ENCODE peak calls at places on chromosomes 4 and X, in ten cellular contexts. I is GM12865, R is AG10803, D is fibroblast of mammary gland, C is cardiac muscle cell, W is HFF-Myc, K is fibroblast of the aortic adventitia, L is WERI-Rb-1, E is brain microvascular endothelial cell, A is PC-9. X is an unnamed sample.

GRCh38 chr4:173485164-173485563 is 44.9 kb downstream of the HAND2 start:
- DNase-seq in C (no peak), K (peak; percentile 65), W (no peak), D (peak; percentile 80), A (no peak), E (no peak), L (no peak), I (no peak), R (peak; percentile 61), X (no peak)

GRCh38 chr4:113747949-113748348 is 13.6 kb downstream of the CAMK2D start:
- DNase-seq in E (no peak), D (no peak), I (no peak), W (no peak), R (no peak), L (no peak), K (no peak), C (no peak), A (no peak), X (no peak)

GRCh38 chrX:154051210-154051810 is 31.6 kb upstream of the IRAK1 start:
- DNase-seq in I (peak; percentile 66), A (peak; percentile 71), K (peak; percentile 78), D (peak; percentile 66), E (peak; percentile 62), C (peak; percentile 62), W (no peak), L (peak; percentile 77), R (peak; percentile 55), X (no peak)

GRCh38 chrX:18828832-18829404 is 121.5 kb downstream of the PPEF1 start:
- DNase-seq in I (peak; percentile 10), W (no peak), R (no peak), D (peak; percentile 29), L (no peak), A (no peak), K (no peak), C (no peak), E (peak; percentile 16), X (no peak)

GRCh38 chrX:136336623-136337022 is 35.9 kb downstream of the ADGRG4 start:
- DNase-seq in A (no peak), E (no peak), R (no peak), I (peak; percentile 2), W (no peak), C (no peak), L (no peak), D (peak; percentile 2), K (peak; percentile 4), X (no peak)

GRCh38 chrX:38803609-38804480 is 2.6 kb downstream of the MID1IP1 start:
- DNase-seq in E (no peak), W (peak; percentile 30), R (peak; percentile 61), C (peak; percentile 91), D (peak; percentile 78), I (peak; percentile 84), K (peak; percentile 70), L (peak; percentile 85), A (no peak), X (no peak)

GRCh38 chr4:21802406-21802805 is 146.2 kb downstream of the KCNIP4 start:
- DNase-seq in K (peak; percentile 72), W (no peak), C (no peak), L (no peak), A (no peak), R (peak; percentile 62), I (no peak), D (peak; percentile 45), E (peak; percentile 54), X (no peak)

GRCh38 chr4:169655401-169655800 is 35.0 kb downstream of the CLCN3 start:
- DNase-seq in K (no peak), L (no peak), A (no peak), E (no peak), D (no peak), C (no peak), W (no peak), R (no peak), I (no peak), X (no peak)

GRCh38 chr4:53592686-53593641 is 1.7 kb upstream of the LNX1 start:
- DNase-seq in A (peak; percentile 77), I (no peak), E (no peak), R (no peak), D (peak; percentile 41), L (no peak), K (no peak), W (no peak), C (peak; percentile 32), X (no peak)

GRCh38 chr4:53593765-53594164 is 2.5 kb upstream of the LNX1 start:
- DNase-seq in D (no peak), R (no peak), L (no peak), K (no peak), W (no peak), E (no peak), A (no peak), I (no peak), C (no peak), X (no peak)

GRCh38 chr4:53592128-53592527 is 842 bp upstream of the LNX1 start:
- DNase-seq in L (no peak), A (no peak), K (no peak), E (no peak), W (no peak), R (no peak), I (no peak), C (no peak), D (peak; percentile 21), X (no peak)

GRCh38 chr4:53589511-53589910 is 1.8 kb downstream of the LNX1 start:
- DNase-seq in E (no peak), D (no peak), K (peak; percentile 23), L (no peak), A (no peak), C (no peak), W (no peak), I (no peak), R (peak; percentile 47), X (no peak)

DNA sequence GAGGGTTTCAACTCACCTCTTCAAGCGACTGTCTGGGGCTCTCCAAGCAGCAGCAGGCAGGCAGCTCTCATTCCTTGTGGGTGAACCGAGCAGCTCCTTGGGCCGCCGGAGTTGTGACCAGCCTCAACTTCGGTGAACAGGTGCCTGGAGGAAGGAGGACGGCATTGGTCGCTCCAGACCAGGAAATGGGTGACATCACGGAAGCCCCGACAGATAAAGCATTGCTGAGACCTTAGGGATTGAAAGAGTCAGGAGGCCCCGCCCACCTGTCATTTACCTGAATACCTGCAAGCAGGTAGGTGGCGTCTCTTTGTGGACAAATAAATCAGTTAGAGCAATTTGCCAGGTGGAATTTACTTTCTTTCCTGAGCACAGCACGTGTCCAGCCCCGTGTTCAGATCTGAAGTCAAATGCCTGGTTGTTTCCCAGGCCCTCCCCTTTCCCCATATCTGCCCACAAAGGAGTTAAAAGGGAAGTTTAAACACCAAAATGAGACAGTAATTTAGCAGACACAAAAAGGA is at the start of gene LNX1:
- DNase-seq in L (no peak), R (no peak), C (peak; percentile 10), A (peak; percentile 84), I (no peak), E (no peak), K (no peak), D (no peak), W (no peak), X (no peak)
- H3K4me3 ChIP-seq in L (no peak within 1 kb of the TSS), R (no peak within 1 kb of the TSS), C (no peak within 1 kb of the TSS), A (peak within 1 kb of the TSS; percentile 58), I (no peak within 1 kb of the TSS), E (no peak within 1 kb of the TSS), K (no peak within 1 kb of the TSS), D (no peak within 1 kb of the TSS), W (no peak within 1 kb of the TSS), X (no peak within 1 kb of the TSS)

GRCh38 chrX:132612990-132613564 is 124.2 kb upstream of the MBNL3 start:
- DNase-seq in R (peak; percentile 16), A (peak; percentile 46), E (peak; percentile 27), C (peak; percentile 81), I (peak; percentile 40), K (peak; percentile 25), W (no peak), L (peak; percentile 67), D (peak; percentile 28), X (no peak)

GRCh38 chrX:132613801-132614200 is 125.0 kb upstream of the MBNL3 start:
- DNase-seq in R (no peak), I (no peak), K (no peak), L (no peak), W (no peak), D (no peak), E (no peak), C (no peak), A (no peak), X (no peak)

GRCh38 chrX:132615396-132616131 is 126.7 kb upstream of the MBNL3 start:
- DNase-seq in R (peak; percentile 15), I (peak; percentile 58), C (peak; percentile 79), K (peak; percentile 38), A (peak; percentile 24), D (peak; percentile 41), L (peak; percentile 56), E (peak; percentile 34), W (no peak), X (no peak)

GRCh38 chrX:132610536-132610935 is 121.7 kb upstream of the MBNL3 start:
- DNase-seq in W (no peak), C (no peak), K (no peak), A (no peak), R (no peak), L (no peak), E (no peak), I (no peak), D (no peak), X (no peak)

DNA sequence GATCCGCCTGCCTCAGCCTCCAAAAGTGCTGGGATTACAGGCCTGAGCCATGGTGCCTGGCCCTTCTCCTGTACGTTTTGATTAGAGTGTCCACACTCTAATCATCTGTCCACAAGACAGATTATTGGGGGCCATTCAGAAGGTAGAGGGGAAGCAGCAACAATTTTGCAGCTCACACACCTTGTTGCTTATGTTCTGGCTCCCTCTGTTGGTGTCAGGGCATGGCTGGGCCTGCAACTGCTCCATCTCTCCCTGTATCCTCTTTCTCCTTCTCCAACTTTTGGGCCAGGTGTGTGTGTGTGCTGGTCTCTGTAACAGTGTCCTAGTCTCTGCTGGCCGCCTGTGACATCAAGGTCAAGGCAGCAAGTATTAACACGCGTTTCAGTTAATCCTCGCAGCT is 125.5 kb upstream of the MBNL3 start:
- DNase-seq in R (no peak), L (peak; percentile 22), I (peak; percentile 2), C (peak; percentile 42), K (no peak), A (peak; percentile 12), E (no peak), D (peak; percentile 9), W (no peak), X (no peak)
- TF ChIP-seq CTCF in R (peak; percentile 49), L (peak; percentile 85), I (peak; percentile 26), C (peak; percentile 30), K (peak; percentile 37), A (peak; percentile 63), E (peak; percentile 57), D (peak; percentile 31), W (peak; percentile 40), X (peak; percentile 50)

GRCh38 chrX:23770142-23770541 is 12.8 kb upstream of the SAT1 start:
- DNase-seq in A (no peak), C (no peak), W (no peak), D (no peak), I (no peak), K (no peak), E (no peak), L (no peak), R (no peak), X (no peak)
- H3K4me3 ChIP-seq in A (no peak overlapping the region), C (no peak overlapping the region), W (no peak overlapping the region), D (no peak overlapping the region), I (no peak overlapping the region), K (no peak overlapping the region), E (no peak overlapping the region), L (no peak overlapping the region), R (no peak overlapping the region), X (no peak overlapping the region)

DNA sequence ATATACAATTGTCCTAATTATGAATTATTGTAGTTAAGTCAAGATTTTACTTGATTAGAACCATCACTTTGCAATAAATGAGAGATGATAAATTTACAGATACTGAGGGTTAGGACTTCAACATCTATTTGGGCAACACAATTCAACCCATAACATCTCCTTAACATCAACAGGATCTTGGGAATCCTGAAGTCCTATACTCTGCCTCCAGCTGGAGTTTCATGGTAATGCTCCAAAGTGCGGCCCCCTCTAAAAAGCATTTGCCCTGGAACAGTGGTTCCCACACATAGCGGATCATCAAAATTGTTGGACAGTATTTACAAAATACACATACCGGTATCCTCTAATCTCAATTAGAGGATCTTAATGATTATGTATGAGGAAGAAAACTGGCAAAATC is 618.6 kb downstream of the CENPC start:
- DNase-seq in W (no peak), D (no peak), C (no peak), L (no peak), K (no peak), I (no peak), R (no peak), E (no peak), A (no peak), X (no peak)
- TF ChIP-seq CTCF in W (no peak), D (no peak), C (no peak), L (no peak), K (no peak), I (no peak), R (no peak), E (no peak), A (no peak), X (no peak)